ENCODE peak calls at places on chromosomes 7 and 10, in five cellular contexts. One of them, this sample, is unnamed.

GRCh38 chr7:45176886-45177731 is 19.5 kb downstream of the RAMP3 start:
- DNase-seq in hepatocyte: no peak
- DNase-seq in PC-3: no peak
- DNase-seq in OCI-LY7: no peak
- DNase-seq in MM.1S: no peak
- DNase-seq in this sample: no peak

GRCh38 chr7:134513169-134513752 is 14.1 kb upstream of the AKR1B10 start:
- DNase-seq in OCI-LY7: peak
- DNase-seq in hepatocyte: peak
- DNase-seq in MM.1S: peak
- DNase-seq in PC-3: peak
- DNase-seq in this sample: peak

GRCh38 chr10:18043148-18043547 is 91.4 kb downstream of the SLC39A12 start:
- DNase-seq in OCI-LY7: no peak
- DNase-seq in PC-3: peak
- DNase-seq in MM.1S: no peak
- DNase-seq in hepatocyte: no peak
- DNase-seq in this sample: no peak

GRCh38 chr7:16098585-16099179 is 322.7 kb downstream of the CRPPA start:
- DNase-seq in MM.1S: no peak
- DNase-seq in PC-3: peak
- DNase-seq in OCI-LY7: no peak
- DNase-seq in hepatocyte: no peak
- DNase-seq in this sample: peak

GRCh38 chr10:128483216-128483615 is 357.0 kb upstream of the MKI67 start:
- DNase-seq in PC-3: no peak
- DNase-seq in OCI-LY7: no peak
- DNase-seq in MM.1S: no peak
- DNase-seq in hepatocyte: no peak
- DNase-seq in this sample: no peak

GRCh38 chr10:42988517-42989395 is 88.1 kb upstream of the RET start:
- DNase-seq in hepatocyte: no peak
- DNase-seq in OCI-LY7: no peak
- DNase-seq in MM.1S: no peak
- DNase-seq in PC-3: no peak
- DNase-seq in this sample: no peak

GRCh38 chr7:18573410-18574234 is 78.1 kb downstream of the HDAC9 start:
- DNase-seq in MM.1S: no peak
- DNase-seq in PC-3: no peak
- DNase-seq in hepatocyte: no peak
- DNase-seq in OCI-LY7: peak
- DNase-seq in this sample: no peak

GRCh38 chr10:86632009-86632800 is 22.1 kb upstream of the OPN4 start:
- DNase-seq in PC-3: no peak
- DNase-seq in hepatocyte: peak
- DNase-seq in OCI-LY7: no peak
- DNase-seq in MM.1S: no peak
- DNase-seq in this sample: peak

GRCh38 chr7:132430041-132430440 is 146.2 kb downstream of the PLXNA4 start:
- DNase-seq in PC-3: no peak
- DNase-seq in MM.1S: no peak
- DNase-seq in hepatocyte: no peak
- DNase-seq in OCI-LY7: no peak
- DNase-seq in this sample: no peak

GRCh38 chr10:89373916-89374711 is 3.7 kb upstream of the IFIT1B start:
- DNase-seq in PC-3: peak
- DNase-seq in OCI-LY7: no peak
- DNase-seq in MM.1S: no peak
- DNase-seq in hepatocyte: peak
- DNase-seq in this sample: no peak

GRCh38 chr7:115226410-115226809 is 304.5 kb downstream of the MDFIC start:
- DNase-seq in MM.1S: no peak
- DNase-seq in hepatocyte: no peak
- DNase-seq in PC-3: no peak
- DNase-seq in OCI-LY7: no peak
- DNase-seq in this sample: peak

GRCh38 chr7:94174956-94175355 is 170.8 kb upstream of the BET1 start:
- DNase-seq in hepatocyte: no peak
- DNase-seq in PC-3: no peak
- DNase-seq in OCI-LY7: no peak
- DNase-seq in MM.1S: no peak
- DNase-seq in this sample: no peak

GRCh38 chr7:97457054-97457453 is 274.8 kb upstream of the TAC1 start:
- DNase-seq in hepatocyte: no peak
- DNase-seq in PC-3: no peak
- DNase-seq in OCI-LY7: no peak
- DNase-seq in MM.1S: no peak
- DNase-seq in this sample: no peak

GRCh38 chr10:3820255-3820654 is 35.2 kb upstream of the KLF6 start:
- DNase-seq in PC-3: no peak
- DNase-seq in OCI-LY7: no peak
- DNase-seq in MM.1S: no peak
- DNase-seq in hepatocyte: peak
- DNase-seq in this sample: no peak

GRCh38 chr7:153331427-153331826 is 571.9 kb downstream of the ACTR3B start:
- DNase-seq in hepatocyte: no peak
- DNase-seq in OCI-LY7: no peak
- DNase-seq in MM.1S: no peak
- DNase-seq in PC-3: no peak
- DNase-seq in this sample: no peak

GRCh38 chr7:94698275-94698674 is 42.3 kb upstream of the SGCE start:
- DNase-seq in PC-3: peak
- DNase-seq in MM.1S: no peak
- DNase-seq in hepatocyte: peak
- DNase-seq in OCI-LY7: no peak
- DNase-seq in this sample: no peak

GRCh38 chr7:33040803-33041516 is 21.6 kb downstream of the NT5C3A start:
- DNase-seq in MM.1S: peak
- DNase-seq in OCI-LY7: peak
- DNase-seq in hepatocyte: peak
- DNase-seq in PC-3: peak
- DNase-seq in this sample: no peak

GRCh38 chr7:2037805-2038635 is 194.7 kb downstream of the MAD1L1 start:
- DNase-seq in hepatocyte: no peak
- DNase-seq in OCI-LY7: peak
- DNase-seq in MM.1S: no peak
- DNase-seq in PC-3: no peak
- DNase-seq in this sample: no peak

GRCh38 chr10:102120987-102121738 is 995 bp upstream of the LDB1 start:
- DNase-seq in hepatocyte: peak
- DNase-seq in OCI-LY7: no peak
- DNase-seq in MM.1S: no peak
- DNase-seq in PC-3: no peak
- DNase-seq in this sample: peak

GRCh38 chr7:158241919-158242318 is 345.7 kb downstream of the PTPRN2 start:
- DNase-seq in OCI-LY7: no peak
- DNase-seq in PC-3: no peak
- DNase-seq in hepatocyte: no peak
- DNase-seq in MM.1S: no peak
- DNase-seq in this sample: no peak

GRCh38 chr10:43211030-43211429 is 55.8 kb downstream of the RASGEF1A start:
- DNase-seq in hepatocyte: peak
- DNase-seq in PC-3: peak
- DNase-seq in MM.1S: no peak
- DNase-seq in OCI-LY7: no peak
- DNase-seq in this sample: no peak

GRCh38 chr10:67385089-67385488 is 310.9 kb downstream of the CTNNA3 start:
- DNase-seq in OCI-LY7: no peak
- DNase-seq in PC-3: no peak
- DNase-seq in MM.1S: no peak
- DNase-seq in hepatocyte: no peak
- DNase-seq in this sample: no peak
- TF ChIP-seq EZH2phosphoT487 in OCI-LY7: no peak
- TF ChIP-seq EZH2phosphoT487 in PC-3: no peak
- TF ChIP-seq EZH2phosphoT487 in MM.1S: no peak
- TF ChIP-seq EZH2phosphoT487 in hepatocyte: no peak
- TF ChIP-seq EZH2phosphoT487 in this sample: no peak

DNA sequence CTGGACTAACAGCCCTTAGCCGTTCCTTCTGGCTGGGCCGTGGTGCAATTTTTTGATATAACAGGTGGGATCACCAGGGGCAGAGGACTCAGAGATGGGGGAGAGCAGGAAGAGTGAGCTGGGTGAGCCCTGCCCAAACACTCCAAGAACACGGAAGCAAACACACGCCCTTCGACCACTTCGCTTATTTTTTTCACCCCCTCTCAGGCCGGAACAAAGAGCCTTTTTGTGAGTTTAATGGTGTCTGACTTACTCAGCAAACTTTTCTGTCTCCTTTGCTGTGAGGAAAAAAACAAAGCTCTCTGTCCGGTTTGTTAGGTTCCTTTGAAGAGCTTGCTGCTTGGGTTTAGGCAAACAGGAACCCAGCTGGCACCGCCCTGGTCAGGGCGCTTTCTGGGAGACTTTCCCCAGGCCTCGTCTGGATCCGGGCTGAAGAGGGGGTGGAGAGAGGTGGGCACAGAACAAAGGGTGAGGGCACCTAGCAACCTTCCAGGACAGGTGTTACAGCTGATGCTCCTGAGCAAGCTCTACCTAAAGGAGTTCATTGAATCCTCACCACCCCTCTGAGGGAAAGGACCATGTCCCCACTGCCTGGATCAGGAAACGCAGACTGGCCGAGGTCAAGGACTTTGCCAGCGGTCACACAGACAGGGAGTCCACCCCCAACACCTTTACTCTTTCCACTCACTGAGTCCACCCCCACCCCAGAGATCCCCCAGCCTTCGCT is 23.3 kb downstream of the CALML3 start:
- DNase-seq in MM.1S: no peak
- DNase-seq in hepatocyte: peak
- DNase-seq in OCI-LY7: no peak
- DNase-seq in PC-3: peak
- DNase-seq in this sample: no peak
- TF ChIP-seq EZH2phosphoT487 in MM.1S: no peak
- TF ChIP-seq EZH2phosphoT487 in hepatocyte: no peak
- TF ChIP-seq EZH2phosphoT487 in OCI-LY7: no peak
- TF ChIP-seq EZH2phosphoT487 in PC-3: no peak
- TF ChIP-seq EZH2phosphoT487 in this sample: no peak

DNA sequence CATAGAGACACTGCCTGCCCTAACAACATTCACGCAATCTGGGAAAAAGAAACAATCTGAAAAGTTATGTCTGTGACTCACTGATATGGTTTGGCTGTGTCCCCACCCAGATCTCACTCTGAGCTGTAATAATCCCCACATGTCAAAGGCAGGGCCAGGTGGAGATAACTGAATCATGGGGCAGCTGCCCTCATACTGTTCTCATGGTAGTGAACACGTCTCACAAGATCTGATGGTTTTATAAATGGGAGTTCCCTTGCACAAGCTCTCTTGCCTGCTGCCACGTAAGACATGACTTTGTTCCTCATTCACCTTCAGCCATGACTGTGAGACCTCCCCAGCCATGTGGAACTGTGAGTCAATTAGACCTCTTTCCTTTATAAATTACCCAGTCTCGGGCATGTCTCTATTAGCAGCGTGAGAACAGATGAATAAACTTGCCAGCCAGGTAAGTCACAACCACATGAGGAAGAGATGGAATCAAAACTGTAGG is 341.5 kb upstream of the AOAH start:
- DNase-seq in hepatocyte: peak
- DNase-seq in OCI-LY7: no peak
- DNase-seq in MM.1S: no peak
- DNase-seq in PC-3: no peak
- DNase-seq in this sample: no peak
- TF ChIP-seq EZH2phosphoT487 in hepatocyte: no peak
- TF ChIP-seq EZH2phosphoT487 in OCI-LY7: no peak
- TF ChIP-seq EZH2phosphoT487 in MM.1S: no peak
- TF ChIP-seq EZH2phosphoT487 in PC-3: no peak
- TF ChIP-seq EZH2phosphoT487 in this sample: no peak

GRCh38 chr7:55641273-55641691 is 69.0 kb upstream of the VOPP1 start:
- DNase-seq in PC-3: peak
- DNase-seq in MM.1S: peak
- DNase-seq in OCI-LY7: peak
- DNase-seq in hepatocyte: peak
- DNase-seq in this sample: peak
- TF ChIP-seq EZH2phosphoT487 in PC-3: no peak
- TF ChIP-seq EZH2phosphoT487 in MM.1S: no peak
- TF ChIP-seq EZH2phosphoT487 in OCI-LY7: no peak
- TF ChIP-seq EZH2phosphoT487 in hepatocyte: no peak
- TF ChIP-seq EZH2phosphoT487 in this sample: no peak

GRCh38 chr10:130477360-130477759 is 341.2 kb downstream of the GLRX3 start:
- DNase-seq in MM.1S: no peak
- DNase-seq in PC-3: no peak
- DNase-seq in hepatocyte: no peak
- DNase-seq in OCI-LY7: no peak
- DNase-seq in this sample: no peak

GRCh38 chr10:130480491-130480890 is 344.3 kb downstream of the GLRX3 start:
- DNase-seq in PC-3: no peak
- DNase-seq in OCI-LY7: no peak
- DNase-seq in hepatocyte: no peak
- DNase-seq in MM.1S: no peak
- DNase-seq in this sample: no peak

GRCh38 chr10:130481076-130481930 is 345.1 kb downstream of the GLRX3 start:
- DNase-seq in PC-3: no peak
- DNase-seq in OCI-LY7: no peak
- DNase-seq in hepatocyte: no peak
- DNase-seq in MM.1S: no peak
- DNase-seq in this sample: no peak

GRCh38 chr10:130479146-130479545 is 343.0 kb downstream of the GLRX3 start:
- DNase-seq in OCI-LY7: no peak
- DNase-seq in hepatocyte: no peak
- DNase-seq in PC-3: no peak
- DNase-seq in MM.1S: no peak
- DNase-seq in this sample: no peak

GRCh38 chr10:130479906-130480305 is 343.7 kb downstream of the GLRX3 start:
- DNase-seq in PC-3: no peak
- DNase-seq in OCI-LY7: no peak
- DNase-seq in hepatocyte: no peak
- DNase-seq in MM.1S: no peak
- DNase-seq in this sample: no peak
- TF ChIP-seq EZH2phosphoT487 in PC-3: no peak
- TF ChIP-seq EZH2phosphoT487 in OCI-LY7: no peak
- TF ChIP-seq EZH2phosphoT487 in hepatocyte: no peak
- TF ChIP-seq EZH2phosphoT487 in MM.1S: no peak
- TF ChIP-seq EZH2phosphoT487 in this sample: no peak

This sample was measured in neural progenitor cell.